ENCODE peak calls at places on chromosome 19, in six cellular contexts. I is AG20443, M is HFF-Myc, Y is HEK293T, X is NCI-H1105, D is Caco-2. S is an unnamed sample.

GRCh38 chr19:47495478-47496372 is 11.7 kb upstream of the KPTN start:
- DNase-seq in I (no peak), M (no peak), Y (no peak), X (peak), D (no peak), S (no peak)

GRCh38 chr19:43798546-43799409 is 3.5 kb downstream of the LYPD5 start:
- DNase-seq in I (peak), M (no peak), Y (no peak), X (no peak), D (peak), S (no peak)

GRCh38 chr19:42062381-42062780 is 7.6 kb downstream of the GRIK5 start:
- DNase-seq in I (no peak), M (no peak), Y (no peak), X (no peak), D (no peak), S (no peak)

GRCh38 chr19:33553530-33554310 is 32.1 kb upstream of the PEPD start:
- DNase-seq in I (no peak), M (no peak), Y (no peak), X (no peak), D (no peak), S (no peak)

GRCh38 chr19:28020631-28021315 is 1192.2 kb downstream of the UQCRFS1 start:
- DNase-seq in I (peak), M (no peak), Y (no peak), X (no peak), D (no peak), S (no peak)

GRCh38 chr19:45321848-45322247 is 827 bp downstream of the CKM start:
- DNase-seq in I (no peak), M (no peak), Y (no peak), X (no peak), D (no peak), S (no peak)

GRCh38 chr19:10143700-10144099 is 24.0 kb upstream of the EIF3G start:
- DNase-seq in I (no peak), M (no peak), Y (no peak), X (no peak), D (no peak), S (no peak)

GRCh38 chr19:47713046-47714021 is at the start of gene EHD2:
- DNase-seq in I (peak), M (no peak), Y (peak), X (no peak), D (no peak), S (no peak)

GRCh38 chr19:46368116-46368515 is 21.2 kb downstream of the PPP5C start:
- DNase-seq in I (no peak), M (no peak), Y (no peak), X (no peak), D (peak), S (no peak)

GRCh38 chr19:12705654-12706331 is 9.4 kb upstream of the FBXW9 start:
- DNase-seq in I (no peak), M (no peak), Y (no peak), X (no peak), D (no peak), S (no peak)

GRCh38 chr19:16506961-16507360 is 10.8 kb downstream of the C19orf44 start:
- DNase-seq in I (peak), M (no peak), Y (peak), X (no peak), D (no peak), S (no peak)

GRCh38 chr19:16327911-16328823 is 3.5 kb downstream of the KLF2 start:
- DNase-seq in I (peak), M (no peak), Y (no peak), X (no peak), D (no peak), S (no peak)

GRCh38 chr19:1251503-1252220 is 3.3 kb downstream of the MIDN start:
- DNase-seq in I (no peak), M (no peak), Y (no peak), X (no peak), D (peak), S (peak)

GRCh38 chr19:45526143-45526542 is 18.9 kb downstream of the VASP start:
- DNase-seq in I (peak), M (no peak), Y (peak), X (peak), D (peak), S (peak)

GRCh38 chr19:39372047-39372802 is 18.7 kb downstream of the PAF1 start:
- DNase-seq in I (peak), M (peak), Y (no peak), X (no peak), D (no peak), S (no peak)

GRCh38 chr19:33290956-33291622 is 11.2 kb downstream of the CEBPA start:
- DNase-seq in I (no peak), M (no peak), Y (no peak), X (no peak), D (peak), S (no peak)

GRCh38 chr19:56221851-56222250 is 19.8 kb downstream of the ZSCAN5C start:
- DNase-seq in I (no peak), M (no peak), Y (no peak), X (no peak), D (no peak), S (no peak)

GRCh38 chr19:6020166-6020967 is 42.4 kb upstream of the RANBP3 start:
- DNase-seq in I (no peak), M (no peak), Y (no peak), X (peak), D (no peak), S (peak)

GRCh38 chr19:17950310-17951150 is 16.4 kb upstream of the KCNN1 start:
- DNase-seq in I (no peak), M (no peak), Y (no peak), X (no peak), D (no peak), S (no peak)

GRCh38 chr19:33273065-33273736 is 29.1 kb downstream of the CEBPA start:
- DNase-seq in I (no peak), M (no peak), Y (no peak), X (no peak), D (no peak), S (no peak)

GRCh38 chr19:7737215-7737614 is 5.3 kb upstream of the CLEC4G start:
- DNase-seq in I (no peak), M (no peak), Y (no peak), X (no peak), D (no peak), S (no peak)

GRCh38 chr19:18155095-18156087 is 2.4 kb downstream of the PIK3R2 start:
- DNase-seq in I (no peak), M (no peak), Y (no peak), X (no peak), D (no peak), S (no peak)

GRCh38 chr19:54232552-54232934 is 9.7 kb upstream of the LILRB3 start:
- DNase-seq in I (no peak), M (no peak), Y (no peak), X (no peak), D (no peak), S (peak)

GRCh38 chr19:18193388-18194207 is 580 bp downstream of the MPV17L2 start:
- DNase-seq in I (no peak), M (no peak), Y (no peak), X (no peak), D (no peak), S (no peak)

GRCh38 chr19:4803736-4804695 is 12.5 kb downstream of the FEM1A start:
- DNase-seq in I (peak), M (no peak), Y (peak), X (peak), D (peak), S (peak)

GRCh38 chr19:49677232-49677881 is at the start of gene PRMT1:
- DNase-seq in I (peak), M (no peak), Y (peak), X (no peak), D (no peak), S (peak)

GRCh38 chr19:45637890-45638667 is 1.1 kb downstream of the EML2 start:
- DNase-seq in I (peak), M (no peak), Y (no peak), X (no peak), D (no peak), S (no peak)

GRCh38 chr19:1037553-1038115 is 2.3 kb upstream of the ABCA7 start:
- DNase-seq in I (no peak), M (no peak), Y (no peak), X (no peak), D (no peak), S (no peak)

GRCh38 chr19:6572217-6572616 is 18.7 kb downstream of the CD70 start:
- DNase-seq in I (no peak), M (no peak), Y (no peak), X (no peak), D (no peak), S (no peak)

GRCh38 chr19:22634450-22634827 is 315 bp downstream of the ZNF492 start:
- DNase-seq in I (no peak), M (no peak), Y (no peak), X (no peak), D (no peak), S (no peak)

GRCh38 chr19:10286803-10287737 is at the start of gene ICAM4:
- DNase-seq in I (no peak), M (no peak), Y (peak), X (no peak), D (peak), S (peak)

GRCh38 chr19:18634612-18635290 is 2.1 kb upstream of the KLHL26 start:
- DNase-seq in I (peak), M (peak), Y (no peak), X (no peak), D (no peak), S (peak)

GRCh38 chr19:34319230-34319585 is 45.8 kb upstream of the GPI start:
- DNase-seq in I (no peak), M (no peak), Y (no peak), X (no peak), D (no peak), S (no peak)

S was measured in HepG2.